ENCODE peak calls at places on chromosomes 2 and 18, in eight cellular contexts. One of them, this sample, is unnamed.
A peak's percentile ranks its signal among the peaks of the same experiment; 100 is the strongest.

GRCh38 chr18:22428672-22429071 is 11.0 kb upstream of the CTAGE1 start:
- DNase-seq in IMR-90: peak; percentile 82
- DNase-seq in astrocyte: no peak
- DNase-seq in esophagus squamous epithelium: no peak
- DNase-seq in cardiac muscle cell: no peak
- DNase-seq in PC-3: peak; percentile 62
- DNase-seq in psoas muscle: no peak
- DNase-seq in RWPE2: no peak
- DNase-seq in this sample: no peak

GRCh38 chr2:197515277-197515797 is 529 bp upstream of the MOB4 start:
- DNase-seq in astrocyte: peak; percentile 10
- DNase-seq in IMR-90: peak; percentile 31
- DNase-seq in cardiac muscle cell: peak; percentile 14
- DNase-seq in RWPE2: no peak
- DNase-seq in esophagus squamous epithelium: no peak
- DNase-seq in PC-3: no peak
- DNase-seq in psoas muscle: no peak
- DNase-seq in this sample: no peak

GRCh38 chr2:197674060-197674459 is 1.3 kb downstream of the RFTN2 start:
- DNase-seq in IMR-90: no peak
- DNase-seq in astrocyte: no peak
- DNase-seq in cardiac muscle cell: no peak
- DNase-seq in RWPE2: no peak
- DNase-seq in PC-3: no peak
- DNase-seq in psoas muscle: no peak
- DNase-seq in esophagus squamous epithelium: no peak
- DNase-seq in this sample: no peak

GRCh38 chr2:189144700-189145211 is 34.8 kb downstream of the COL5A2 start:
- DNase-seq in cardiac muscle cell: no peak
- DNase-seq in astrocyte: peak; percentile 46
- DNase-seq in esophagus squamous epithelium: no peak
- DNase-seq in PC-3: no peak
- DNase-seq in RWPE2: no peak
- DNase-seq in IMR-90: peak; percentile 59
- DNase-seq in psoas muscle: no peak
- DNase-seq in this sample: no peak

GRCh38 chr2:24121469-24121868 is 1.7 kb downstream of the PFN4 start:
- DNase-seq in astrocyte: no peak
- DNase-seq in IMR-90: no peak
- DNase-seq in psoas muscle: no peak
- DNase-seq in cardiac muscle cell: no peak
- DNase-seq in PC-3: no peak
- DNase-seq in esophagus squamous epithelium: no peak
- DNase-seq in RWPE2: no peak
- DNase-seq in this sample: no peak

GRCh38 chr2:191347881-191348280 is 102.7 kb downstream of the MYO1B start:
- DNase-seq in PC-3: peak; percentile 13
- DNase-seq in esophagus squamous epithelium: no peak
- DNase-seq in IMR-90: peak; percentile 84
- DNase-seq in psoas muscle: no peak
- DNase-seq in cardiac muscle cell: no peak
- DNase-seq in RWPE2: no peak
- DNase-seq in astrocyte: peak; percentile 52
- DNase-seq in this sample: no peak

GRCh38 chr2:201008000-201008829 is 44.8 kb upstream of the ORC2 start:
- DNase-seq in esophagus squamous epithelium: no peak
- DNase-seq in astrocyte: no peak
- DNase-seq in IMR-90: no peak
- DNase-seq in RWPE2: no peak
- DNase-seq in psoas muscle: no peak
- DNase-seq in PC-3: no peak
- DNase-seq in cardiac muscle cell: no peak
- DNase-seq in this sample: no peak

GRCh38 chr2:226970362-226970761 is 134.5 kb downstream of the RHBDD1 start:
- DNase-seq in PC-3: no peak
- DNase-seq in psoas muscle: no peak
- DNase-seq in astrocyte: no peak
- DNase-seq in RWPE2: no peak
- DNase-seq in cardiac muscle cell: no peak
- DNase-seq in IMR-90: no peak
- DNase-seq in esophagus squamous epithelium: no peak
- DNase-seq in this sample: no peak

GRCh38 chr18:35131387-35132283 is 90.4 kb downstream of the MAPRE2 start:
- DNase-seq in psoas muscle: no peak
- DNase-seq in esophagus squamous epithelium: no peak
- DNase-seq in PC-3: no peak
- DNase-seq in RWPE2: no peak
- DNase-seq in cardiac muscle cell: no peak
- DNase-seq in IMR-90: peak; percentile 24
- DNase-seq in astrocyte: no peak
- DNase-seq in this sample: no peak

GRCh38 chr2:48504647-48505327 is 25.2 kb upstream of the STON1 start:
- DNase-seq in IMR-90: peak; percentile 75
- DNase-seq in RWPE2: no peak
- DNase-seq in PC-3: peak; percentile 11
- DNase-seq in cardiac muscle cell: no peak
- DNase-seq in astrocyte: peak; percentile 54
- DNase-seq in esophagus squamous epithelium: no peak
- DNase-seq in psoas muscle: no peak
- DNase-seq in this sample: no peak

GRCh38 chr2:224938670-224939309 is 103.5 kb downstream of the DOCK10 start:
- DNase-seq in RWPE2: no peak
- DNase-seq in esophagus squamous epithelium: no peak
- DNase-seq in IMR-90: peak; percentile 88
- DNase-seq in cardiac muscle cell: peak; percentile 36
- DNase-seq in psoas muscle: no peak
- DNase-seq in astrocyte: peak; percentile 79
- DNase-seq in PC-3: no peak
- DNase-seq in this sample: no peak

GRCh38 chr2:20093263-20094141 is 42.1 kb upstream of the LAPTM4A start:
- DNase-seq in astrocyte: peak; percentile 54
- DNase-seq in IMR-90: peak; percentile 82
- DNase-seq in PC-3: peak; percentile 81
- DNase-seq in RWPE2: no peak
- DNase-seq in cardiac muscle cell: peak; percentile 83
- DNase-seq in esophagus squamous epithelium: no peak
- DNase-seq in psoas muscle: peak; percentile 75
- DNase-seq in this sample: no peak

GRCh38 chr18:31268985-31269406 is 49.0 kb upstream of the DSG1 start:
- DNase-seq in psoas muscle: no peak
- DNase-seq in RWPE2: no peak
- DNase-seq in PC-3: peak; percentile 42
- DNase-seq in esophagus squamous epithelium: no peak
- DNase-seq in astrocyte: peak; percentile 26
- DNase-seq in IMR-90: no peak
- DNase-seq in cardiac muscle cell: no peak
- DNase-seq in this sample: no peak

GRCh38 chr2:1341409-1342120 is 71.7 kb upstream of the TPO start:
- DNase-seq in cardiac muscle cell: no peak
- DNase-seq in psoas muscle: no peak
- DNase-seq in RWPE2: no peak
- DNase-seq in astrocyte: no peak
- DNase-seq in IMR-90: no peak
- DNase-seq in PC-3: no peak
- DNase-seq in esophagus squamous epithelium: no peak
- DNase-seq in this sample: no peak

GRCh38 chr2:135744761-135745314 is 3.2 kb downstream of the UBXN4 start:
- DNase-seq in psoas muscle: no peak
- DNase-seq in IMR-90: peak; percentile 17
- DNase-seq in esophagus squamous epithelium: no peak
- DNase-seq in RWPE2: no peak
- DNase-seq in cardiac muscle cell: peak; percentile 4
- DNase-seq in PC-3: peak; percentile 62
- DNase-seq in astrocyte: peak; percentile 6
- DNase-seq in this sample: no peak

GRCh38 chr2:391658-392170 is 103.8 kb upstream of the ALKAL2 start:
- DNase-seq in psoas muscle: no peak
- DNase-seq in cardiac muscle cell: no peak
- DNase-seq in IMR-90: no peak
- DNase-seq in RWPE2: no peak
- DNase-seq in esophagus squamous epithelium: no peak
- DNase-seq in astrocyte: no peak
- DNase-seq in PC-3: peak; percentile 41
- DNase-seq in this sample: no peak

GRCh38 chr2:16100006-16100405 is 159.7 kb downstream of the MYCN start:
- DNase-seq in astrocyte: no peak
- DNase-seq in IMR-90: no peak
- DNase-seq in esophagus squamous epithelium: no peak
- DNase-seq in cardiac muscle cell: no peak
- DNase-seq in PC-3: peak; percentile 16
- DNase-seq in RWPE2: no peak
- DNase-seq in psoas muscle: no peak
- DNase-seq in this sample: no peak

GRCh38 chr18:74819433-74820059 is 221.9 kb downstream of the ZNF407 start:
- DNase-seq in cardiac muscle cell: peak; percentile 37
- DNase-seq in RWPE2: no peak
- DNase-seq in esophagus squamous epithelium: no peak
- DNase-seq in PC-3: peak; percentile 45
- DNase-seq in astrocyte: no peak
- DNase-seq in IMR-90: no peak
- DNase-seq in psoas muscle: no peak
- DNase-seq in this sample: no peak

GRCh38 chr2:46667945-46668344 is 188.6 kb downstream of the TMEM247 start:
- DNase-seq in psoas muscle: no peak
- DNase-seq in cardiac muscle cell: no peak
- DNase-seq in esophagus squamous epithelium: no peak
- DNase-seq in PC-3: no peak
- DNase-seq in RWPE2: no peak
- DNase-seq in IMR-90: no peak
- DNase-seq in astrocyte: no peak
- DNase-seq in this sample: no peak

GRCh38 chr18:6219116-6219717 is 195.5 kb downstream of the L3MBTL4 start:
- DNase-seq in PC-3: peak; percentile 78
- DNase-seq in astrocyte: peak; percentile 31
- DNase-seq in RWPE2: no peak
- DNase-seq in cardiac muscle cell: peak; percentile 74
- DNase-seq in IMR-90: peak; percentile 73
- DNase-seq in psoas muscle: no peak
- DNase-seq in esophagus squamous epithelium: no peak
- DNase-seq in this sample: no peak

GRCh38 chr2:96218508-96219131 is 10.0 kb upstream of the STARD7 start:
- DNase-seq in RWPE2: no peak
- DNase-seq in psoas muscle: no peak
- DNase-seq in esophagus squamous epithelium: no peak
- DNase-seq in IMR-90: no peak
- DNase-seq in cardiac muscle cell: no peak
- DNase-seq in PC-3: no peak
- DNase-seq in astrocyte: no peak
- DNase-seq in this sample: no peak
- H3K4me3 ChIP-seq in RWPE2: no peak overlapping the region
- H3K4me3 ChIP-seq in psoas muscle: peak overlapping the region; percentile 34
- H3K4me3 ChIP-seq in esophagus squamous epithelium: no peak overlapping the region
- H3K4me3 ChIP-seq in IMR-90: no peak overlapping the region
- H3K4me3 ChIP-seq in cardiac muscle cell: no peak overlapping the region
- H3K4me3 ChIP-seq in PC-3: no peak overlapping the region
- H3K4me3 ChIP-seq in astrocyte: no peak overlapping the region
- H3K4me3 ChIP-seq in this sample: no peak overlapping the region

GRCh38 chr2:96271995-96272394 is 6.0 kb downstream of the CIAO1 start:
- DNase-seq in psoas muscle: no peak
- DNase-seq in IMR-90: no peak
- DNase-seq in RWPE2: no peak
- DNase-seq in astrocyte: no peak
- DNase-seq in PC-3: no peak
- DNase-seq in esophagus squamous epithelium: no peak
- DNase-seq in cardiac muscle cell: no peak
- DNase-seq in this sample: no peak
- TF ChIP-seq CTCF in psoas muscle: peak; percentile 9
- TF ChIP-seq CTCF in IMR-90: no peak
- TF ChIP-seq CTCF in RWPE2: no peak
- TF ChIP-seq CTCF in astrocyte: no peak
- TF ChIP-seq CTCF in PC-3: peak; percentile 25
- TF ChIP-seq CTCF in esophagus squamous epithelium: no peak
- TF ChIP-seq CTCF in cardiac muscle cell: no peak
- TF ChIP-seq CTCF in this sample: no peak

DNA sequence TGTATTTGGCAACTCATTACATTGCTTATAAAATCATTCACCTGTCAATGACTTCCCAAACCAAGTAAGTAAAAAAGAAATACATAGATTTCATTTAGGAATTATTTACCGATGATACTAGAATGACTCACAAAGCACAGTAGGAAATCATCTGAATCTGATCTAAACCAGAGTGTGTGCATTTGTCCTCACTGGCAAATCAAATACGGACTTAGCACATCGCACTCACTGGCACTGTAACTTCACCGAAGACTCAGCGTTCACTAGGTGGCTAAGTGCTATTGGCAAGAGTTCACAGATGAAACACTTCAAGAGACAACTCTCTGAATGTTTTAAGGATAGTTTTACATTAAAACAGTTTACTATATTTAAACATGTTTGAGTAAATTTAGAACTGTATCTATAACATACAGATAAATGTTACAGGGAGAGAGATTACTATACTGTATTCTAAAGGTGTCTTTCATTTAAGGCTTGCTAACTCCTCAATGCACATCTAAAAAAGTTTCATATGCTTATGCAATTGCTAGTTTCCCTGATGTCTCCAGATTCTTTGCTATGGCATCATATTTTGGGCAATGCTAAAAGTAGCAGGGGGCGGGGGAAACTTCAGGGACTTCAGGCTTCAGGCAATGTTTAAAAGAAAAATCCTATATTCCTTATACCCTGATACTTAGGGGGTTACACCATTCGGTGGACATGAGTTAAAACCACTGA is 48.8 kb downstream of the STK39 start:
- DNase-seq in PC-3: peak; percentile 88
- DNase-seq in RWPE2: no peak
- DNase-seq in esophagus squamous epithelium: no peak
- DNase-seq in IMR-90: peak; percentile 76
- DNase-seq in psoas muscle: no peak
- DNase-seq in cardiac muscle cell: no peak
- DNase-seq in astrocyte: peak; percentile 57
- DNase-seq in this sample: no peak
- H3K4me1 ChIP-seq in PC-3: peaks cover 19% of the 10 kb centered on the region
- H3K4me1 ChIP-seq in RWPE2: peaks cover 19% of the 10 kb centered on the region
- H3K4me1 ChIP-seq in esophagus squamous epithelium: peaks cover 26% of the 10 kb centered on the region
- H3K4me1 ChIP-seq in IMR-90: peaks cover 13% of the 10 kb centered on the region
- H3K4me1 ChIP-seq in psoas muscle: no peaks in the 10 kb centered on the region
- H3K4me1 ChIP-seq in cardiac muscle cell: peaks cover 27% of the 10 kb centered on the region
- H3K4me1 ChIP-seq in astrocyte: peaks cover 5% of the 10 kb centered on the region
- H3K4me1 ChIP-seq in this sample: peaks cover 20% of the 10 kb centered on the region

GRCh38 chr2:79578952-79579351 is 66.1 kb downstream of the CTNNA2 start:
- DNase-seq in IMR-90: no peak
- DNase-seq in PC-3: no peak
- DNase-seq in astrocyte: no peak
- DNase-seq in RWPE2: no peak
- DNase-seq in psoas muscle: no peak
- DNase-seq in cardiac muscle cell: no peak
- DNase-seq in esophagus squamous epithelium: no peak
- DNase-seq in this sample: no peak
- H3K4me3 ChIP-seq in IMR-90: no peak overlapping the region
- H3K4me3 ChIP-seq in PC-3: no peak overlapping the region
- H3K4me3 ChIP-seq in astrocyte: no peak overlapping the region
- H3K4me3 ChIP-seq in RWPE2: no peak overlapping the region
- H3K4me3 ChIP-seq in psoas muscle: no peak overlapping the region
- H3K4me3 ChIP-seq in cardiac muscle cell: no peak overlapping the region
- H3K4me3 ChIP-seq in esophagus squamous epithelium: no peak overlapping the region
- H3K4me3 ChIP-seq in this sample: no peak overlapping the region

GRCh38 chr2:186459009-186459408 is 27.1 kb upstream of the ZC3H15 start:
- DNase-seq in IMR-90: peak; percentile 28
- DNase-seq in RWPE2: no peak
- DNase-seq in PC-3: peak; percentile 68
- DNase-seq in cardiac muscle cell: no peak
- DNase-seq in psoas muscle: no peak
- DNase-seq in esophagus squamous epithelium: no peak
- DNase-seq in astrocyte: peak; percentile 7
- DNase-seq in this sample: no peak
- TF ChIP-seq CTCF in IMR-90: peak; percentile 37
- TF ChIP-seq CTCF in RWPE2: peak; percentile 46
- TF ChIP-seq CTCF in PC-3: peak; percentile 75
- TF ChIP-seq CTCF in cardiac muscle cell: peak; percentile 33
- TF ChIP-seq CTCF in psoas muscle: peak; percentile 34
- TF ChIP-seq CTCF in esophagus squamous epithelium: peak; percentile 16
- TF ChIP-seq CTCF in astrocyte: peak; percentile 41
- TF ChIP-seq CTCF in this sample: no peak

This sample was measured in CD8-positive, alpha-beta T cell.